ENCODE peak calls at places on chromosomes 2 and 18, in seven cellular contexts. Y is GM12891, Z is suprapubic skin, V is sigmoid colon, H is upper lobe of left lung, L is lower leg skin, Q is ovary. J is an unnamed sample.

GRCh38 chr2:150699208-150699607 is 211.7 kb upstream of the RND3 start:
- DNase-seq in Y (no peak), V (no peak), L (no peak), Q (no peak), Z (no peak), H (no peak), J (no peak)

GRCh38 chr2:108161298-108161697 is 78.5 kb upstream of the SULT1C3 start:
- DNase-seq in Q (no peak), H (no peak), Z (no peak), V (no peak), L (no peak), Y (no peak), J (no peak)

GRCh38 chr2:213016984-213017351 is 134.4 kb downstream of the IKZF2 start:
- DNase-seq in L (no peak), Z (no peak), Q (no peak), H (no peak), V (no peak), Y (no peak), J (no peak)

GRCh38 chr2:55966431-55967118 is 43.0 kb upstream of the EFEMP1 start:
- DNase-seq in L (peak), H (peak), V (peak), Z (peak), Q (peak), Y (no peak), J (no peak)

GRCh38 chr18:59904051-59904601 is 4.3 kb downstream of the PMAIP1 start:
- DNase-seq in Y (no peak), Z (no peak), L (no peak), Q (no peak), V (no peak), H (no peak), J (no peak)

GRCh38 chr2:8135051-8135675 is 546.7 kb upstream of the ID2 start:
- DNase-seq in Y (no peak), Q (no peak), V (no peak), L (no peak), Z (no peak), H (peak), J (no peak)

GRCh38 chr2:67055387-67056304 is 341.5 kb upstream of the ETAA1 start:
- DNase-seq in Y (no peak), V (no peak), L (no peak), Q (no peak), H (no peak), Z (no peak), J (no peak)

GRCh38 chr2:71108091-71108490 is 21.9 kb downstream of the MCEE start:
- DNase-seq in Q (no peak), Z (no peak), H (no peak), Y (no peak), V (no peak), L (no peak), J (no peak)

GRCh38 chr2:133972786-133973185 is 281.1 kb upstream of the MGAT5 start:
- DNase-seq in H (no peak), V (no peak), Q (peak), Z (no peak), Y (no peak), L (peak), J (no peak)

GRCh38 chr2:43776317-43776716 is 2.5 kb downstream of the DYNC2LI1 start:
- DNase-seq in Z (no peak), V (no peak), H (no peak), L (no peak), Y (no peak), Q (no peak), J (no peak)

GRCh38 chr2:19235308-19235707 is 123.1 kb downstream of the OSR1 start:
- DNase-seq in H (no peak), Z (no peak), L (peak), Y (no peak), V (no peak), Q (no peak), J (no peak)

GRCh38 chr2:201232125-201232815 is 28.1 kb upstream of the CASP8 start:
- DNase-seq in Q (peak), V (peak), H (peak), L (peak), Z (peak), Y (peak), J (peak)
- TF ChIP-seq POLR2A in Q (no peak), V (no peak), H (no peak), L (no peak), Z (no peak), Y (peak), J (no peak)

GRCh38 chr2:95275601-95276243 is 1.5 kb downstream of the PROM2 start:
- DNase-seq in Z (peak), Q (no peak), V (peak), Y (no peak), H (no peak), L (no peak), J (peak)

GRCh38 chr2:95273911-95274290 is 348 bp upstream of the PROM2 start:
- DNase-seq in Z (peak), Q (no peak), V (peak), L (no peak), H (no peak), Y (no peak), J (peak)

GRCh38 chr2:95275151-95275515 is 884 bp downstream of the PROM2 start:
- DNase-seq in Y (no peak), V (peak), H (no peak), Z (peak), Q (no peak), L (no peak), J (peak)

GRCh38 chr2:95272781-95273180 is 1.5 kb upstream of the PROM2 start:
- DNase-seq in H (no peak), Q (no peak), Y (no peak), L (no peak), Z (peak), V (no peak), J (no peak)

DNA sequence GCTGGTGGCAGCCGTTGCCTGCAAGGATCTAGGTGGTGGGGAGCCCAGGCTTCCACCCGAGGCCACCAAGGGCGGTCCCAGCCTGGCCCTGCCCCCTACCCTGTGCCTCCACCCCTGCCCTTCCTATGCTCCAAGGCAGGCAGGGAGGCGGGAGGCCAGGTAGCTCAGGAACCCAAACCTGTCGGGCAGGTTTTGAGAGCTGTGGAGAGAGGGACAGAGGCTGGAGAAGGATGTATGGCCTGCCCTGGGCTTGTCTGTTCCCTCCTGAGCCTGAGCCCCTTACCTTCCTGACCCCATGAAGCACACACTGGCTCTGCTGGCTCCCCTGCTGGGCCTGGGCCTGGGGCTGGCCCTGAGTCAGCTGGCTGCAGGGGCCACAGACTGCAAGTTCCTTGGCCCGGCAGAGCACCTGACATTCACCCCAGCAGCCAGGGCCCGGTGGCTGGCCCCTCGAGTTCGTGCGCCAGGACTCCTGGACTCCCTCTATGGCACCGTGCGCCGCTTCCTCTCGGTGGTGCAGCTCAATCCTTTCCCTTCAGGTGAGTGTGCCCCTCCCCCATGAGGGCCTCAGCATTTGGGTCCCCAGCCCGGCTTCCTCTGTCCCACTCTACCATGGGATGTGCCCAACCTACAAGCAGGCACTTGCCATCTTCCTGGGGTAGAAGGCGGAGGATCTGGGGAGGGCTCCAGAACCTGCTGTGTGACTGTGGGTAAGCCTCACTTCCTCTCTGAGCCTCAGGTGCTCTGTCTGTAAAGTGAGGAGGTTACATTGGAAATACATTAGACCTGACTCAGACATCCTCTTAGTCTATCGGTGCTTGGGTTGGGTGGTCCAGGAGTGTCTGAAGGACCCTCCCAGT is at the start of gene PROM2:
- DNase-seq in H (no peak), Q (no peak), Z (peak), V (peak), Y (no peak), L (peak), J (peak)
- TF ChIP-seq POLR2A in H (peak), Q (no peak), Z (no peak), V (no peak), Y (no peak), L (no peak), J (no peak)

DNA sequence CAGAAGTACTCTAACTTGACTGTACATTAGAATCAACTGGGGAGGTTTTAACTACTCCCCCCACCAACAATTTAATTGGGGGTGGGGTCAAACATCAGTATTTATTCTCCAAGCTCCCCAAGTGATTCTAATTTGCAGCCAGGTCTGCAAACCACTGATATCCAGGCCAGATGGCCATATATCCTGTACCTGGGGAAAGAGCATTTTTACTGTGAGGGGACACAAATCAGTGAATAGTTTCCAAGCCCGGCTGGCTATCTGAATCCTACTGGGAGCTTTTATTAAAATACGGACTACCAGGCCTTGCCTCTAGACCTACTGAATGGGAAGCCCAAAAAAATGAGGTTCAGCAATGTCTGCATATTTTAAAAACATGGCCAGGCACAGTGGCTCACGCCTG is 88.5 kb downstream of the TCF4 start:
- DNase-seq in Z (no peak), H (no peak), L (no peak), Y (no peak), Q (no peak), V (no peak), J (no peak)
- TF ChIP-seq POLR2A in Z (no peak), H (no peak), L (no peak), Y (no peak), Q (no peak), V (no peak), J (no peak)

GRCh38 chr18:35290070-35290735 is at the start of gene ZSCAN30:
- DNase-seq in V (peak), L (peak), Q (peak), Y (peak), Z (peak), H (peak), J (peak)
- TF ChIP-seq POLR2A in V (peak), L (no peak), Q (peak), Y (peak), Z (peak), H (peak), J (peak)

GRCh38 chr18:12287684-12288405 is 20.2 kb upstream of the TUBB6 start:
- DNase-seq in H (peak), V (peak), Y (no peak), Q (peak), L (peak), Z (peak), J (no peak)
- TF ChIP-seq POLR2A in H (peak), V (no peak), Y (no peak), Q (no peak), L (no peak), Z (no peak), J (no peak)

J was measured in right lobe of liver.